ENCODE peak calls at places on chromosomes 6 and 20, in ten cellular contexts. N is GDM1; P is hippocampal formation; U is progenitor cell of endocrine pancreas; V is renal cortical epithelial cell; G is SHP77 treated with DMSO at 0.1 percent for 48 hours; L is ELF-1; Q is activated CD4-positive, alpha-beta T cell treated with anti-CD3 and anti-CD28 coated beads for 36 hours; H is myocyte; C is mesenteric fat pad. B is an unnamed sample.

GRCh38 chr6:135722182-135722581 is 129.3 kb upstream of the PDE7B start:
- DNase-seq in N (no peak), P (no peak), U (no peak), V (peak; percentile 9), G (no peak), L (no peak), Q (no peak), H (no peak), C (no peak), B (no peak)

GRCh38 chr6:111872521-111873177 is 603 bp downstream of the FYN start:
- DNase-seq in N (no peak), P (peak; percentile 59), U (peak; percentile 18), V (no peak), G (no peak), L (peak; percentile 67), Q (peak; percentile 75), H (peak; percentile 74), C (no peak), B (no peak)

GRCh38 chr20:59308493-59309201 is 8.2 kb downstream of the EDN3 start:
- DNase-seq in N (no peak), P (no peak), U (no peak), V (no peak), G (no peak), L (peak; percentile 75), Q (no peak), H (no peak), C (no peak), B (no peak)

GRCh38 chr6:17042422-17043147 is 59.3 kb upstream of the STMND1 start:
- DNase-seq in N (no peak), P (peak; percentile 65), U (no peak), V (peak; percentile 51), G (no peak), L (peak; percentile 50), Q (no peak), H (peak; percentile 67), C (no peak), B (peak; percentile 76)

GRCh38 chr6:47440722-47441121 is 36.9 kb upstream of the CD2AP start:
- DNase-seq in N (no peak), P (no peak), U (no peak), V (peak; percentile 68), G (no peak), L (no peak), Q (no peak), H (peak; percentile 33), C (no peak), B (peak; percentile 60)

GRCh38 chr6:35778437-35778836 is 2.0 kb downstream of the CLPSL2 start:
- DNase-seq in N (no peak), P (no peak), U (no peak), V (no peak), G (no peak), L (no peak), Q (no peak), H (no peak), C (no peak), B (no peak)

GRCh38 chr6:120378582-120379220 is 955.6 kb downstream of the TBC1D32 start:
- DNase-seq in N (peak; percentile 1), P (no peak), U (no peak), V (peak; percentile 45), G (peak; percentile 52), L (no peak), Q (no peak), H (no peak), C (no peak), B (peak; percentile 57)

GRCh38 chr6:169266746-169267629 is 13.3 kb upstream of the THBS2 start:
- DNase-seq in N (no peak), P (no peak), U (no peak), V (no peak), G (no peak), L (no peak), Q (no peak), H (no peak), C (no peak), B (no peak)

GRCh38 chr20:61157301-61157700 is 94.8 kb upstream of the CDH4 start:
- DNase-seq in N (no peak), P (no peak), U (no peak), V (no peak), G (no peak), L (no peak), Q (no peak), H (no peak), C (no peak), B (no peak)

GRCh38 chr6:135910943-135911618 is 59.6 kb downstream of the PDE7B start:
- DNase-seq in N (no peak), P (no peak), U (no peak), V (peak; percentile 50), G (no peak), L (no peak), Q (no peak), H (no peak), C (no peak), B (no peak)

GRCh38 chr6:158767714-158768113 is 51.5 kb downstream of the EZR start:
- DNase-seq in N (no peak), P (no peak), U (no peak), V (no peak), G (no peak), L (no peak), Q (no peak), H (no peak), C (no peak), B (no peak)

GRCh38 chr6:26097268-26097875 is 10.1 kb downstream of the HFE start:
- DNase-seq in N (peak; percentile 39), P (peak; percentile 72), U (peak; percentile 39), V (peak; percentile 60), G (no peak), L (peak; percentile 71), Q (peak; percentile 74), H (peak; percentile 68), C (no peak), B (no peak)

GRCh38 chr20:33677991-33678431 is 3.8 kb upstream of the NECAB3 start:
- DNase-seq in N (no peak), P (no peak), U (no peak), V (no peak), G (no peak), L (no peak), Q (no peak), H (no peak), C (no peak), B (no peak)

GRCh38 chr20:59810376-59811187 is 122.9 kb downstream of the SYCP2 start:
- DNase-seq in N (no peak), P (peak; percentile 8), U (no peak), V (no peak), G (no peak), L (peak; percentile 30), Q (no peak), H (no peak), C (peak; percentile 37), B (no peak)

GRCh38 chr6:143527677-143528076 is 16.2 kb upstream of the FUCA2 start:
- DNase-seq in N (no peak), P (no peak), U (no peak), V (no peak), G (no peak), L (no peak), Q (no peak), H (no peak), C (no peak), B (no peak)

GRCh38 chr6:128284128-128284527 is 236.3 kb downstream of the PTPRK start:
- DNase-seq in N (no peak), P (no peak), U (no peak), V (peak; percentile 14), G (no peak), L (no peak), Q (no peak), H (no peak), C (no peak), B (no peak)

GRCh38 chr6:164108092-164108491 is 693.6 kb downstream of the QKI start:
- DNase-seq in N (no peak), P (no peak), U (no peak), V (no peak), G (no peak), L (no peak), Q (no peak), H (peak; percentile 95), C (no peak), B (no peak)

GRCh38 chr20:43190332-43190953 is 737 bp upstream of the PTPRT start:
- DNase-seq in N (no peak), P (no peak), U (no peak), V (no peak), G (no peak), L (no peak), Q (no peak), H (no peak), C (no peak), B (no peak)

GRCh38 chr6:52417675-52418111 is 2.4 kb upstream of the EFHC1 start:
- DNase-seq in N (no peak), P (no peak), U (no peak), V (peak; percentile 67), G (peak; percentile 8), L (peak; percentile 33), Q (no peak), H (peak; percentile 90), C (no peak), B (peak; percentile 79)

GRCh38 chr20:4812641-4813075 is 90.9 kb downstream of the PRND start:
- DNase-seq in N (peak; percentile 25), P (no peak), U (no peak), V (no peak), G (no peak), L (no peak), Q (peak; percentile 15), H (no peak), C (peak; percentile 71), B (no peak)

GRCh38 chr20:13687827-13688226 is 49.1 kb upstream of the TASP1 start:
- DNase-seq in N (no peak), P (no peak), U (no peak), V (no peak), G (no peak), L (no peak), Q (no peak), H (no peak), C (no peak), B (no peak)

GRCh38 chr6:42326248-42326647 is 108.6 kb upstream of the MRPS10 start:
- DNase-seq in N (no peak), P (no peak), U (no peak), V (no peak), G (no peak), L (no peak), Q (no peak), H (no peak), C (no peak), B (no peak)

GRCh38 chr20:8795404-8795803 is 273.5 kb upstream of the PLCB4 start:
- DNase-seq in N (no peak), P (no peak), U (no peak), V (no peak), G (no peak), L (no peak), Q (no peak), H (no peak), C (no peak), B (no peak)

GRCh38 chr6:117317261-117317660 is 51.9 kb downstream of the VGLL2 start:
- DNase-seq in N (no peak), P (no peak), U (no peak), V (peak; percentile 11), G (no peak), L (peak; percentile 4), Q (no peak), H (peak; percentile 64), C (no peak), B (peak; percentile 26)

GRCh38 chr6:27174958-27175357 is 72.5 kb upstream of the PRSS16 start:
- DNase-seq in N (no peak), P (no peak), U (no peak), V (no peak), G (no peak), L (no peak), Q (no peak), H (no peak), C (no peak), B (no peak)

GRCh38 chr6:43269273-43270007 is 26.2 kb downstream of the TTBK1 start:
- DNase-seq in N (no peak), P (no peak), U (no peak), V (no peak), G (no peak), L (peak; percentile 57), Q (peak; percentile 56), H (peak; percentile 17), C (no peak), B (no peak)